ENCODE peak calls at places on chromosomes 11 and 22, in nine cellular contexts. W, P, K, C, V, Z, U, Q and G are unnamed samples.
A peak's percentile ranks its signal among the peaks of the same experiment; 100 is the strongest.

GRCh38 chr11:120032766-120033390 is 105.0 kb downstream of the TRIM29 start:
- DNase-seq in W (no peak), P (no peak), K (no peak), C (no peak), V (no peak), Z (no peak), U (no peak), Q (no peak), G (no peak)

GRCh38 chr11:46026616-46027293 is 94.5 kb downstream of the PHF21A start:
- DNase-seq in W (no peak), P (peak; percentile 16), K (no peak), C (no peak), V (no peak), Z (no peak), U (peak; percentile 77), Q (no peak), G (no peak)

GRCh38 chr11:16777576-16777975 is 39.1 kb downstream of the C11orf58 start:
- DNase-seq in W (no peak), P (no peak), K (no peak), C (no peak), V (no peak), Z (no peak), U (no peak), Q (no peak), G (no peak)

GRCh38 chr11:2175659-2176058 is 4.0 kb upstream of the TH start:
- DNase-seq in W (peak; percentile 73), P (peak; percentile 86), K (no peak), C (no peak), V (no peak), Z (no peak), U (peak; percentile 30), Q (peak; percentile 70), G (no peak)

GRCh38 chr11:71232364-71232763 is 20.0 kb downstream of the SHANK2 start:
- DNase-seq in W (no peak), P (no peak), K (no peak), C (no peak), V (no peak), Z (no peak), U (no peak), Q (no peak), G (no peak)

GRCh38 chr22:49355206-49355920 is 472.3 kb downstream of the BRD1 start:
- DNase-seq in W (no peak), P (no peak), K (no peak), C (no peak), V (no peak), Z (no peak), U (no peak), Q (no peak), G (no peak)

GRCh38 chr22:36238348-36239149 is 778 bp downstream of the APOL2 start:
- DNase-seq in W (peak; percentile 39), P (no peak), K (no peak), C (peak; percentile 2), V (no peak), Z (no peak), U (peak; percentile 26), Q (peak; percentile 52), G (no peak)

GRCh38 chr22:20946080-20946986 is 20.7 kb upstream of the AIFM3 start:
- DNase-seq in W (no peak), P (peak; percentile 24), K (no peak), C (no peak), V (no peak), Z (no peak), U (peak; percentile 46), Q (no peak), G (no peak)

GRCh38 chr11:115324569-115325432 is 179.4 kb downstream of the CADM1 start:
- DNase-seq in W (no peak), P (peak; percentile 71), K (peak; percentile 44), C (peak; percentile 70), V (no peak), Z (peak; percentile 16), U (peak; percentile 50), Q (peak; percentile 46), G (no peak)